ENCODE peak calls at places on chromosomes 7 and 10, in four cellular contexts. B is left ventricle myocardium inferior, W is adrenal gland, O is brain microvascular endothelial cell. X is an unnamed sample.

GRCh38 chr10:119859422-119860258 is 13.0 kb downstream of the MCMBP start:
- DNase-seq in O (no peak), W (no peak), B (no peak), X (peak; percentile 70)

GRCh38 chr10:96272256-96272985 is 1.1 kb upstream of the BLNK start:
- DNase-seq in B (no peak), O (no peak), W (no peak), X (no peak)

GRCh38 chr7:92723205-92723604 is 113.2 kb downstream of the CDK6 start:
- DNase-seq in O (no peak), W (no peak), B (no peak), X (no peak)

GRCh38 chr7:41705109-41705871 is 2.4 kb upstream of the INHBA start:
- DNase-seq in O (peak; percentile 89), W (peak; percentile 96), B (peak; percentile 82), X (peak; percentile 72)

GRCh38 chr10:110803830-110804338 is 67.8 kb upstream of the PDCD4 start:
- DNase-seq in W (peak; percentile 65), O (no peak), B (no peak), X (peak; percentile 49)

GRCh38 chr7:111199643-111200042 is 108.7 kb downstream of the LRRN3 start:
- DNase-seq in O (no peak), B (no peak), W (no peak), X (no peak)

GRCh38 chr7:97982647-97983046 is 7.3 kb downstream of the OCM2 start:
- DNase-seq in O (no peak), W (no peak), B (no peak), X (peak; percentile 12)

GRCh38 chr7:103524042-103524907 is 78.3 kb upstream of the SLC26A5 start:
- DNase-seq in O (peak; percentile 45), W (no peak), B (no peak), X (peak; percentile 39)

GRCh38 chr10:133162910-133163856 is 3.2 kb downstream of the KNDC1 start:
- DNase-seq in B (no peak), O (no peak), W (peak; percentile 21), X (no peak)

GRCh38 chr10:96082748-96083147 is 39.4 kb downstream of the CCNJ start:
- DNase-seq in B (no peak), W (no peak), O (no peak), X (no peak)

GRCh38 chr10:80487791-80488538 is 33.9 kb downstream of the TSPAN14 start:
- DNase-seq in O (no peak), W (peak; percentile 41), B (peak; percentile 39), X (no peak)

GRCh38 chr7:159115601-159116501 is 28.8 kb downstream of the VIPR2 start:
- DNase-seq in O (no peak), W (no peak), B (no peak), X (no peak)

GRCh38 chr7:25391295-25391861 is 163.1 kb upstream of the NPVF start:
- DNase-seq in B (no peak), W (no peak), O (peak; percentile 9), X (peak; percentile 20)

GRCh38 chr10:73906524-73907447 is 4.1 kb upstream of the PLAU start:
- DNase-seq in O (peak; percentile 94), B (peak; percentile 69), W (peak; percentile 55), X (peak; percentile 85)

GRCh38 chr7:66779669-66780408 is 39.3 kb downstream of the RABGEF1 start:
- DNase-seq in W (no peak), O (no peak), B (no peak), X (peak; percentile 63)

GRCh38 chr10:88315746-88316145 is 267.4 kb downstream of the RNLS start:
- DNase-seq in W (no peak), O (no peak), B (no peak), X (peak; percentile 27)

GRCh38 chr10:102344067-102344466 is 51.4 kb upstream of the NFKB2 start:
- DNase-seq in B (no peak), W (no peak), O (peak; percentile 42), X (peak; percentile 96)

GRCh38 chr7:1160665-1161010 is 642 bp upstream of the ZFAND2A start:
- DNase-seq in B (no peak), O (no peak), W (no peak), X (no peak)

GRCh38 chr7:1159933-1160664 is at the start of gene ZFAND2A:
- DNase-seq in B (peak; percentile 99), W (peak; percentile 99), O (peak; percentile 98), X (peak; percentile 88)

GRCh38 chr7:1156782-1157535 is 3.0 kb downstream of the ZFAND2A start:
- DNase-seq in W (no peak), O (peak; percentile 60), B (no peak), X (peak; percentile 47)

GRCh38 chr7:1154172-1154739 is 5.7 kb downstream of the ZFAND2A start:
- DNase-seq in B (no peak), O (no peak), W (no peak), X (no peak)

DNA sequence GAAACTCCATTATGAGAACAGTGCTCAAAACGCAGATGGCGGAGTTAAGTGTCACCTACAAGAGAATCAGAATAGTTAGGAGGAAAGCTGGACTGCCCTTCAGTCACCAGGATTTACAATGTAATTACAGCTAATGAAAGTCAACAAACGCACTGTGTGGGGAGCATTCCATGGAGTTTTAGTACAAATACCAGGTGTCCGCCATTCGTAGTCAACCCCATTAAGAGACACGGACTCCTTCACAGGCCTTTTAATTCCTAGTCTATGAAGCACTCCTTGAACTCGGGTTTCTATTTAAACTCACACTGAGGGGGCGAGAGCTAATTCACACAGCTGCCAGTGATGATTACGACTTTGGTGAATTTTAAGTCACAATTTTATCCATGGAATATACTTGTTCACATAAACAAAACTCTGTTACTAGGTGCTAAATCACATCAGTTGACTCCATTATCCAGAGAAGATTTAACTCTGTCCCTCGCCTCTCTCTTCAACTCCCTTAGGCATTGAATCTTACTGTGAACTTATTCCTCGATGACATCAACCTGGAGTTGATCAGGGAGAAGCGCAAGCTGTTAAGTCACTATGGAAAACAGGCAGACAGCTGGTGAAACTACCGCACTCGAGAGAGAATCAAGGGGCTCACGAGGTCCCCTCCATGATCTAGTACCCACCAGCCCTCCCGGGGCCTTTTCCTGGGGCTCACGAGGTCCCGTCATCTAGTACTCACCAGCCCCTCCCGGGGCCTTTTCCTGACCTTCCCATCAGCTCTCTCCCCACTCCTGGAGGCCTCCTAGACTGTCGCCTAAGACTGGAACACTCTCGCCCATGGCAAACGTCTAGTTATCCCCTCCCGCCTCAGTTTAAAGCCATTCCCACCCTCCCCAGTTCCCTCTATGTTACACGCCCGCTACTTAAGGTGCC is 1.5 kb downstream of the ZFAND2A start:
- DNase-seq in O (no peak), W (no peak), B (no peak), X (no peak)
- H3K4me3 ChIP-seq in O (peak overlapping the region; percentile 97), W (no peak overlapping the region), B (peak overlapping the region; percentile 82), X (peak overlapping the region; percentile 99)

GRCh38 chr7:44576228-44576627 is 2.5 kb upstream of the DDX56 start:
- DNase-seq in W (peak; percentile 2), O (no peak), B (no peak), X (no peak)

GRCh38 chr7:44572771-44573170 is 937 bp downstream of the DDX56 start:
- DNase-seq in W (peak; percentile 30), B (no peak), O (no peak), X (no peak)

GRCh38 chr7:44575054-44575453 is 1.3 kb upstream of the DDX56 start:
- DNase-seq in W (no peak), B (no peak), O (no peak), X (no peak)

GRCh38 chr7:44573464-44574285 is at the start of gene DDX56:
- DNase-seq in B (peak; percentile 93), O (peak; percentile 92), W (peak; percentile 96), X (peak; percentile 88)

GRCh38 chr7:44574286-44574872 is 671 bp upstream of the DDX56 start:
- DNase-seq in W (peak; percentile 22), O (no peak), B (no peak), X (no peak)
- H3K36me3 ChIP-seq in W (peaks cover 55% of the 10 kb centered on the region), O (peaks cover 48% of the 10 kb centered on the region), B (peaks cover 52% of the 10 kb centered on the region), X (peaks cover 30% of the 10 kb centered on the region)

GRCh38 chr7:140397784-140398750 is at the start of gene SLC37A3:
- DNase-seq in W (peak; percentile 81), B (peak; percentile 86), O (peak; percentile 56), X (peak; percentile 64)
- TF ChIP-seq CTCF in W (peak; percentile 27), B (peak; percentile 44), O (peak; percentile 6), X (no peak)

GRCh38 chr10:112951349-112952281 is 1.6 kb downstream of the TCF7L2 start:
- DNase-seq in O (peak; percentile 76), B (peak; percentile 61), W (peak; percentile 59), X (peak; percentile 69)
- H3K4me3 ChIP-seq in O (peak overlapping the region; percentile 77), B (peak overlapping the region; percentile 92), W (peak overlapping the region; percentile 87), X (peak overlapping the region; percentile 70)